ENCODE peak calls at places on chromosomes 13 and 19, in nine cellular contexts. P is mammary epithelial cell; X is cardiac muscle cell; H is HFFc6; N is OCI-LY7; L is colonic mucosa; Y is CD4-positive, alpha-beta T cell; C is keratinocyte; A is heart right ventricle. O is an unnamed sample.
A peak's percentile ranks its signal among the peaks of the same experiment; 100 is the strongest.

GRCh38 chr19:48654299-48655059 is 8.5 kb upstream of the CA11 start:
- DNase-seq in P (no peak), X (no peak), H (no peak), N (no peak), L (no peak), Y (no peak), C (no peak), A (no peak), O (no peak)

GRCh38 chr19:14440049-14440448 is 6.9 kb downstream of the PKN1 start:
- DNase-seq in P (no peak), X (no peak), H (no peak), N (peak; percentile 88), L (peak; percentile 71), Y (peak; percentile 58), C (no peak), A (peak; percentile 80), O (peak; percentile 93)

GRCh38 chr19:4267901-4268815 is 10.9 kb upstream of the SHD start:
- DNase-seq in P (no peak), X (no peak), H (no peak), N (no peak), L (peak; percentile 55), Y (no peak), C (no peak), A (no peak), O (no peak)

GRCh38 chr19:33946535-33947323 is 150.1 kb downstream of the KCTD15 start:
- DNase-seq in P (no peak), X (no peak), H (no peak), N (no peak), L (no peak), Y (no peak), C (no peak), A (no peak), O (no peak)

GRCh38 chr13:42720116-42720857 is 61.1 kb upstream of the FAM216B start:
- DNase-seq in P (peak; percentile 94), X (peak; percentile 99), H (peak; percentile 94), N (no peak), L (peak; percentile 19), Y (no peak), C (peak; percentile 55), A (no peak), O (no peak)

GRCh38 chr13:52695856-52696255 is 43.2 kb downstream of the SUGT1 start:
- DNase-seq in P (peak; percentile 66), X (peak; percentile 65), H (peak; percentile 16), N (no peak), L (no peak), Y (no peak), C (no peak), A (no peak), O (peak; percentile 12)

GRCh38 chr19:9187191-9187590 is 8.4 kb downstream of the OR7D2 start:
- DNase-seq in P (no peak), X (no peak), H (no peak), N (no peak), L (no peak), Y (no peak), C (no peak), A (no peak), O (no peak)

GRCh38 chr19:2426661-2427322 is 594 bp downstream of the TIMM13 start:
- DNase-seq in P (peak; percentile 35), X (peak; percentile 42), H (no peak), N (peak; percentile 55), L (peak; percentile 58), Y (no peak), C (no peak), A (peak; percentile 51), O (peak; percentile 87)

GRCh38 chr19:46404884-46405658 is 8.3 kb downstream of the CCDC8 start:
- DNase-seq in P (no peak), X (peak; percentile 81), H (no peak), N (peak; percentile 80), L (no peak), Y (no peak), C (no peak), A (no peak), O (no peak)

GRCh38 chr13:20219585-20219984 is 12.5 kb downstream of the GJB6 start:
- DNase-seq in P (no peak), X (no peak), H (no peak), N (no peak), L (no peak), Y (no peak), C (no peak), A (no peak), O (peak; percentile 55)

GRCh38 chr19:7959209-7959608 is 15.7 kb upstream of the TIMM44 start:
- DNase-seq in P (no peak), X (no peak), H (no peak), N (no peak), L (no peak), Y (no peak), C (no peak), A (no peak), O (no peak)

GRCh38 chr19:18437481-18438330 is at the start of gene ISYNA1:
- DNase-seq in P (no peak), X (peak; percentile 68), H (no peak), N (no peak), L (peak; percentile 61), Y (no peak), C (no peak), A (peak; percentile 72), O (peak; percentile 85)

GRCh38 chr13:93559718-93560117 is 333.1 kb downstream of the GPC6 start:
- DNase-seq in P (peak; percentile 92), X (peak; percentile 76), H (peak; percentile 24), N (no peak), L (no peak), Y (no peak), C (peak; percentile 77), A (no peak), O (no peak)

GRCh38 chr19:11984986-11985385 is 20.1 kb downstream of the ZNF763 start:
- DNase-seq in P (no peak), X (no peak), H (no peak), N (peak; percentile 88), L (no peak), Y (no peak), C (no peak), A (no peak), O (peak; percentile 36)

GRCh38 chr13:94470126-94470525 is 9.4 kb downstream of the DCT start:
- DNase-seq in P (no peak), X (no peak), H (no peak), N (no peak), L (no peak), Y (no peak), C (no peak), A (no peak), O (no peak)

GRCh38 chr19:42189133-42189532 is 28.3 kb downstream of the DEDD2 start:
- DNase-seq in P (no peak), X (no peak), H (no peak), N (no peak), L (no peak), Y (no peak), C (no peak), A (no peak), O (no peak)

GRCh38 chr13:51243832-51244231 is 21.6 kb downstream of the FAM124A start:
- DNase-seq in P (no peak), X (no peak), H (no peak), N (no peak), L (no peak), Y (no peak), C (no peak), A (no peak), O (no peak)

GRCh38 chr19:52336117-52336811 is at the start of gene ZNF610:
- DNase-seq in P (peak; percentile 55), X (peak; percentile 90), H (no peak), N (peak; percentile 70), L (peak; percentile 92), Y (peak; percentile 81), C (no peak), A (peak; percentile 94), O (peak; percentile 87)

GRCh38 chr19:41792513-41793413 is 3.6 kb upstream of the CEACAM3 start:
- DNase-seq in P (peak; percentile 35), X (peak; percentile 61), H (peak; percentile 30), N (peak; percentile 78), L (peak; percentile 61), Y (peak; percentile 29), C (no peak), A (peak; percentile 31), O (peak; percentile 57)

GRCh38 chr13:33375421-33375820 is 89.9 kb upstream of the STARD13 start:
- DNase-seq in P (no peak), X (no peak), H (no peak), N (no peak), L (no peak), Y (no peak), C (no peak), A (no peak), O (no peak)

GRCh38 chr13:33376212-33376611 is 90.7 kb upstream of the STARD13 start:
- DNase-seq in P (no peak), X (no peak), H (no peak), N (no peak), L (no peak), Y (no peak), C (no peak), A (no peak), O (no peak)

GRCh38 chr13:33372251-33372919 is 86.8 kb upstream of the STARD13 start:
- DNase-seq in P (no peak), X (no peak), H (no peak), N (no peak), L (no peak), Y (no peak), C (no peak), A (no peak), O (no peak)

GRCh38 chr13:33377825-33378224 is 92.3 kb upstream of the STARD13 start:
- DNase-seq in P (no peak), X (no peak), H (no peak), N (no peak), L (no peak), Y (no peak), C (no peak), A (no peak), O (no peak)

GRCh38 chr13:33373624-33374023 is 88.1 kb upstream of the STARD13 start:
- DNase-seq in P (no peak), X (no peak), H (no peak), N (no peak), L (no peak), Y (no peak), C (no peak), A (no peak), O (no peak)
- TF ChIP-seq CTCF in P (peak; percentile 4), X (peak; percentile 8), H (peak; percentile 44), N (no peak), L (no peak), Y (no peak), C (no peak), A (no peak), O (no peak)

GRCh38 chr19:40383668-40384248 is 6.2 kb downstream of the HIPK4 start:
- DNase-seq in P (no peak), X (no peak), H (no peak), N (no peak), L (no peak), Y (no peak), C (no peak), A (no peak), O (no peak)
- TF ChIP-seq CTCF in P (no peak), X (no peak), H (no peak), N (no peak), L (no peak), Y (no peak), C (no peak), A (no peak), O (no peak)

GRCh38 chr13:73275163-73275562 is 216.4 kb downstream of the KLF5 start:
- DNase-seq in P (no peak), X (no peak), H (no peak), N (no peak), L (no peak), Y (no peak), C (no peak), A (no peak), O (no peak)
- TF ChIP-seq CTCF in P (no peak), X (no peak), H (peak; percentile 52), N (no peak), L (no peak), Y (no peak), C (no peak), A (no peak), O (no peak)

GRCh38 chr19:53881482-53882390 is at the start of gene PRKCG:
- DNase-seq in P (peak; percentile 41), X (no peak), H (no peak), N (no peak), L (peak; percentile 52), Y (peak; percentile 36), C (no peak), A (peak; percentile 43), O (peak; percentile 68)
- TF ChIP-seq CTCF in P (peak; percentile 40), X (peak; percentile 60), H (peak; percentile 76), N (peak; percentile 41), L (peak; percentile 57), Y (peak; percentile 85), C (peak; percentile 61), A (peak; percentile 61), O (no peak)